ENCODE peak calls at places on chromosome 11, in seven cellular contexts. E is brain microvascular endothelial cell; D is NCI-H524; N is activated CD8-positive, alpha-beta memory T cell treated with anti-CD3 and anti-CD28 coated beads, Interleukin-2, amount 50 U/mL, for 48 hours; A is EH; V is hypothalamus; Q is H9. P is an unnamed sample.
A peak's percentile ranks its signal among the peaks of the same experiment; 100 is the strongest.

GRCh38 chr11:39910087-39910486 is 1549.4 kb downstream of the LRRC4C start:
- DNase-seq in E (no peak), D (no peak), N (no peak), A (no peak), V (no peak), Q (no peak), P (no peak)

GRCh38 chr11:37557990-37558389 is 960.0 kb upstream of the RAG2 start:
- DNase-seq in E (no peak), D (no peak), N (no peak), A (no peak), V (no peak), Q (no peak), P (no peak)

GRCh38 chr11:70698871-70699270 is 300.5 kb downstream of the CTTN start:
- DNase-seq in E (no peak), D (no peak), N (no peak), A (no peak), V (no peak), Q (no peak), P (no peak)

GRCh38 chr11:64134963-64135362 is 30.9 kb downstream of the MACROD1 start:
- DNase-seq in E (no peak), D (no peak), N (no peak), A (no peak), V (no peak), Q (no peak), P (no peak)

GRCh38 chr11:66225054-66225453 is 43.4 kb upstream of the RAB1B start:
- DNase-seq in E (no peak), D (peak; percentile 41), N (no peak), A (no peak), V (no peak), Q (no peak), P (peak; percentile 37)

GRCh38 chr11:111148953-111149352 is 96.6 kb upstream of the POU2AF2 start:
- DNase-seq in E (no peak), D (no peak), N (no peak), A (peak; percentile 19), V (no peak), Q (no peak), P (no peak)

GRCh38 chr11:102837151-102837550 is 6.3 kb downstream of the MMP3 start:
- DNase-seq in E (no peak), D (no peak), N (no peak), A (peak; percentile 34), V (no peak), Q (no peak), P (no peak)

GRCh38 chr11:44032304-44033085 is 15.3 kb upstream of the ACCSL start:
- DNase-seq in E (peak; percentile 92), D (no peak), N (no peak), A (peak; percentile 65), V (peak; percentile 37), Q (no peak), P (peak; percentile 37)

GRCh38 chr11:126497581-126498109 is 142.2 kb downstream of the ST3GAL4 start:
- DNase-seq in E (no peak), D (no peak), N (no peak), A (no peak), V (no peak), Q (no peak), P (no peak)

GRCh38 chr11:3188496-3189192 is 23.5 kb upstream of the OSBPL5 start:
- DNase-seq in E (no peak), D (no peak), N (no peak), A (no peak), V (no peak), Q (peak; percentile 39), P (no peak)

GRCh38 chr11:126333142-126333541 is 22.3 kb upstream of the ST3GAL4 start:
- DNase-seq in E (no peak), D (no peak), N (no peak), A (no peak), V (no peak), Q (no peak), P (no peak)

GRCh38 chr11:44912270-44912987 is 38.3 kb downstream of the TP53I11 start:
- DNase-seq in E (no peak), D (no peak), N (no peak), A (no peak), V (no peak), Q (peak; percentile 69), P (no peak)

GRCh38 chr11:112297248-112297866 is 36.7 kb upstream of the PLET1 start:
- DNase-seq in E (no peak), D (no peak), N (no peak), A (no peak), V (no peak), Q (no peak), P (no peak)

P was measured in testis.